ENCODE peak calls at places on chromosomes 11 and 22, in seven cellular contexts. E is AG09309, P is retinal pigment epithelial cell, Q is endothelial cell of umbilical vein, V is IMR-90, Y is BE2C, F is fibroblast of lung. W is an unnamed sample.

GRCh38 chr11:109619498-109619897 is 197.5 kb downstream of the C11orf87 start:
- DNase-seq in V (no peak), P (no peak), E (no peak), Q (no peak), F (no peak), Y (no peak), W (no peak)

GRCh38 chr11:80441821-80442220 is 1001.0 kb upstream of the TENM4 start:
- DNase-seq in F (peak), P (no peak), V (peak), E (no peak), Y (no peak), Q (peak), W (no peak)

GRCh38 chr22:27223317-27224177 is 566.2 kb downstream of the MIAT start:
- DNase-seq in Q (no peak), F (peak), P (no peak), E (peak), Y (no peak), V (peak), W (peak)

GRCh38 chr22:20647586-20648305 is 126.2 kb upstream of the SERPIND1 start:
- DNase-seq in F (no peak), P (no peak), Y (no peak), E (no peak), V (no peak), Q (no peak), W (no peak)

GRCh38 chr11:65576867-65577755 is 1.3 kb downstream of the EHBP1L1 start:
- DNase-seq in F (peak), E (no peak), Q (peak), Y (no peak), V (peak), P (no peak), W (peak)

GRCh38 chr11:59281177-59281576 is 68.5 kb upstream of the MPEG1 start:
- DNase-seq in Y (no peak), F (no peak), V (no peak), Q (no peak), E (no peak), P (no peak), W (no peak)

GRCh38 chr11:132464939-132465338 is 1067.4 kb downstream of the OPCML start:
- DNase-seq in F (no peak), P (no peak), V (no peak), E (no peak), Q (no peak), Y (no peak), W (no peak)

GRCh38 chr11:66020618-66021357 is 5.5 kb downstream of the CATSPER1 start:
- DNase-seq in P (no peak), E (no peak), F (peak), Y (peak), Q (peak), V (peak), W (peak)

GRCh38 chr11:106958506-106959248 is 59.6 kb downstream of the GUCY1A2 start:
- DNase-seq in E (no peak), V (no peak), Q (no peak), Y (no peak), P (no peak), F (peak), W (peak)

GRCh38 chr22:29742319-29742718 is 22.5 kb downstream of the CABP7 start:
- DNase-seq in Q (no peak), F (no peak), P (no peak), V (no peak), Y (no peak), E (no peak), W (no peak)

GRCh38 chr22:26763633-26764295 is 106.4 kb downstream of the MIAT start:
- DNase-seq in P (peak), E (peak), F (peak), Y (no peak), V (peak), Q (no peak), W (peak)

GRCh38 chr22:36194971-36195370 is 6.6 kb downstream of the APOL4 start:
- DNase-seq in Q (peak), F (peak), Y (peak), P (no peak), V (peak), E (peak), W (peak)

GRCh38 chr22:30531651-30532608 is 14.6 kb downstream of the SEC14L6 start:
- DNase-seq in P (no peak), F (no peak), V (no peak), Y (no peak), Q (no peak), E (no peak), W (no peak)

GRCh38 chr11:125626381-125626950 is 1.5 kb downstream of the CHEK1 start:
- DNase-seq in E (no peak), V (peak), Y (no peak), F (no peak), Q (peak), P (peak), W (no peak)

GRCh38 chr11:122491486-122491885 is 164.0 kb upstream of the UBASH3B start:
- DNase-seq in E (peak), Y (no peak), Q (peak), V (peak), F (peak), P (no peak), W (peak)

GRCh38 chr11:25734592-25735211 is 597.2 kb upstream of the ANO3 start:
- DNase-seq in V (peak), Q (no peak), E (no peak), F (peak), Y (no peak), P (no peak), W (peak)

GRCh38 chr11:128379587-128380279 is 207.6 kb downstream of the ETS1 start:
- DNase-seq in E (no peak), P (no peak), Q (no peak), F (no peak), V (no peak), Y (peak), W (no peak)

GRCh38 chr11:73275381-73275750 is 3.2 kb downstream of the P2RY6 start:
- DNase-seq in E (no peak), Y (no peak), Q (no peak), F (no peak), V (no peak), P (no peak), W (no peak)

GRCh38 chr11:124977006-124977405 is 23.0 kb downstream of the CCDC15 start:
- DNase-seq in E (no peak), V (no peak), Y (no peak), P (no peak), Q (peak), F (peak), W (peak)

GRCh38 chr22:24510694-24511625 is 15.8 kb downstream of the UPB1 start:
- DNase-seq in E (peak), Y (peak), V (peak), Q (no peak), P (no peak), F (peak), W (peak)

GRCh38 chr11:2769779-2770555 is 70.2 kb upstream of the KCNQ1OT1 start:
- DNase-seq in Q (no peak), V (no peak), P (no peak), F (no peak), E (no peak), Y (no peak), W (no peak)

GRCh38 chr11:3121931-3122774 is 43.0 kb downstream of the OSBPL5 start:
- DNase-seq in V (no peak), Y (peak), F (no peak), P (no peak), Q (no peak), E (no peak), W (no peak)

GRCh38 chr11:120168960-120169681 is 31.2 kb upstream of the TRIM29 start:
- DNase-seq in Y (peak), P (no peak), E (no peak), Q (peak), F (peak), V (peak), W (peak)

GRCh38 chr11:96332236-96332761 is 10.7 kb downstream of the MAML2 start:
- DNase-seq in Y (no peak), E (no peak), P (no peak), F (peak), V (no peak), Q (no peak), W (no peak)

GRCh38 chr11:5694642-5695041 is 5.1 kb downstream of the TRIM22 start:
- DNase-seq in F (no peak), V (no peak), E (no peak), Y (no peak), Q (no peak), P (no peak), W (no peak)

GRCh38 chr11:121514401-121514981 is 61.7 kb upstream of the SORL1-AS1 start:
- DNase-seq in F (no peak), P (no peak), V (no peak), Q (no peak), E (no peak), Y (no peak), W (no peak)

GRCh38 chr11:85316967-85317366 is 310.2 kb downstream of the DLG2 start:
- DNase-seq in Q (no peak), V (no peak), P (no peak), F (no peak), Y (no peak), E (no peak), W (no peak)

GRCh38 chr11:10701982-10702381 is 8.4 kb upstream of the IRAG1 start:
- DNase-seq in Q (no peak), E (no peak), Y (no peak), P (no peak), V (peak), F (no peak), W (peak)

GRCh38 chr11:104999716-105000115 is 23.3 kb downstream of the CASP5 start:
- DNase-seq in F (peak), P (no peak), Q (no peak), V (peak), Y (no peak), E (no peak), W (no peak)

GRCh38 chr11:104995001-104995408 is 26.6 kb upstream of the CASP4 start:
- DNase-seq in Q (no peak), P (no peak), Y (no peak), F (no peak), V (no peak), E (no peak), W (no peak)

GRCh38 chr11:105000797-105001196 is 22.2 kb downstream of the CASP5 start:
- DNase-seq in E (no peak), F (no peak), V (no peak), Q (peak), Y (no peak), P (no peak), W (no peak)

GRCh38 chr11:105000167-105000566 is 22.8 kb downstream of the CASP5 start:
- DNase-seq in V (no peak), Q (no peak), Y (peak), E (no peak), P (no peak), F (no peak), W (no peak)

GRCh38 chr11:104997288-104997687 is 25.7 kb downstream of the CASP5 start:
- DNase-seq in V (no peak), F (peak), Q (peak), Y (peak), P (no peak), E (no peak), W (peak)
- TF ChIP-seq CTCF in V (no peak), F (no peak), Q (no peak), Y (peak), P (no peak), E (peak), W (peak)

DNA sequence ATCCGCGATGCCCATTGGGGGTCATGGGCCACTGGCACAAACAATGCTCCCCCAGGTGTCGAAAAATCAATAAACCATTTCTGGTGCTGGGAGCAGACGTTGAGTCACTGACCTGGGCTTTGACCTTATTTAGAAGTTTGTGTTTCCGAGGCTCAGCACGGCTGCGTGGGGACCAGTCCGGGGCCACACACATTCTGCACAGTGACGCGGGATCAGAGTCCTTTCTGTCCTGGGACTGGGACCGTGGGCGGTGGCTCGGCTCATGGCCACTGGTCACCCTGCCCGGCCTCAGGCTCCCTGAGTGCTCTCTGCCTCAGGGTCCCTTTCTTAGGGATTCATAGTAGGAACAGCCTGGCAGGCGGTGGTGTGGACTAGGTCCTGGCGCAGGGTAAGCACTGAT is 1266.0 kb downstream of the BRD1 start:
- DNase-seq in P (no peak), F (no peak), Q (no peak), V (no peak), Y (no peak), E (no peak), W (no peak)
- TF ChIP-seq CTCF in P (no peak), F (no peak), Q (no peak), V (no peak), Y (no peak), E (no peak), W (no peak)

GRCh38 chr11:60767388-60767811 is 10.7 kb downstream of the MS4A15 start:
- DNase-seq in E (no peak), Q (peak), Y (peak), V (no peak), F (no peak), P (no peak), W (no peak)
- TF ChIP-seq CTCF in E (peak), Q (peak), Y (peak), V (peak), F (peak), P (peak), W (peak)

GRCh38 chr11:77633856-77634425 is 3.7 kb downstream of the CLNS1A start:
- DNase-seq in E (no peak), F (peak), Y (no peak), V (no peak), P (no peak), Q (no peak), W (peak)

GRCh38 chr11:77642228-77642627 is 4.6 kb upstream of the CLNS1A start:
- DNase-seq in V (no peak), Q (no peak), E (no peak), F (no peak), P (no peak), Y (no peak), W (no peak)

GRCh38 chr11:77634724-77635123 is 2.9 kb downstream of the CLNS1A start:
- DNase-seq in F (no peak), Y (no peak), Q (no peak), P (no peak), V (no peak), E (no peak), W (no peak)

GRCh38 chr11:77636738-77637344 is 753 bp downstream of the CLNS1A start:
- DNase-seq in P (no peak), Q (peak), V (no peak), E (no peak), Y (no peak), F (no peak), W (no peak)

DNA sequence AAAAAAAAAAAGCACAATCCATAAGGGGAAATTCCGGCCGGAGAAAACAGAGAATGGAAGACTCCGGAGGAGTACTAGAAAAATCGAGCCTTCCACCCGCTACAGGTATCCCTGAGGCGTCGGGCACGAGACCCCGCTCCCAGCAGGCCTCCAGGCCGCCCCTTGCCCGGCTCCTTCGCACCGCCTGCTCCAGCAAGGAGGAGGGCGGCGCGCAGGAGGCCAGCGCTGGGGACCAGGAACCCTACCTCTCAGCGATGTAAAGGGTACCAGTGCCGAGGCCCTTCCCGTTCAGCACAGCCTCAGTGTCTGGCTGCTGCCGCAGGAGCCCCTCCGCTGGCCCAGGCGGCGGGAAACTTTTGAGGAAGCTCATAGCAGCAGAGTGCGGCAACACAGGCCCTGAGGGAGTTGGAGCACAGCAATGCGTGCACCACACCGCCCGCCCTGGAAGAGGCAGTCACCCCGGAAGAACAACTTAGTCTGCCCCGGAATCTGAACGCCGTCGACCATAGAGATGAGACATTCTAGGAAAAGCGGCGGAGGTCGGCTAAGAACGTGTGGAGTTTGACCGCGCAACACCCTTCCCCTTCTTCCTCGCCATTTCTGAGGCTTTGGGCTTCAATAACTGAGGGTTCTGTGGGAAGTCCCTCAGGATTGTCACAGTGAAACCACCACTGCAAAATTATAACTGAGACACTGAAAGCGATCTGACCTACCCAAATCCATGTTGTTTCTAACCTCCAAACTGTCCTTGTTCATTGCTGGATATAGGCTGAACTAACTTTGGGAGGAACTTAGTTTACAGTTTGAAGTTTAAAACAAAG is at the start of gene CLNS1A:
- DNase-seq in V (peak), E (peak), Q (peak), F (peak), P (peak), Y (peak), W (peak)
- TF ChIP-seq CTCF in V (no peak), E (no peak), Q (no peak), F (no peak), P (no peak), Y (no peak), W (no peak)

GRCh38 chr11:1763796-1764661 is at the start of gene CTSD:
- DNase-seq in Q (peak), V (peak), E (no peak), F (peak), Y (peak), P (no peak), W (peak)
- TF ChIP-seq CTCF in Q (no peak), V (no peak), E (no peak), F (no peak), Y (no peak), P (no peak), W (peak)

GRCh38 chr22:18110194-18110943 is at the start of gene TUBA8:
- DNase-seq in V (peak), Y (peak), F (peak), Q (peak), P (no peak), E (no peak), W (peak)
- TF ChIP-seq CTCF in V (no peak), Y (no peak), F (no peak), Q (no peak), P (no peak), E (no peak), W (no peak)

DNA sequence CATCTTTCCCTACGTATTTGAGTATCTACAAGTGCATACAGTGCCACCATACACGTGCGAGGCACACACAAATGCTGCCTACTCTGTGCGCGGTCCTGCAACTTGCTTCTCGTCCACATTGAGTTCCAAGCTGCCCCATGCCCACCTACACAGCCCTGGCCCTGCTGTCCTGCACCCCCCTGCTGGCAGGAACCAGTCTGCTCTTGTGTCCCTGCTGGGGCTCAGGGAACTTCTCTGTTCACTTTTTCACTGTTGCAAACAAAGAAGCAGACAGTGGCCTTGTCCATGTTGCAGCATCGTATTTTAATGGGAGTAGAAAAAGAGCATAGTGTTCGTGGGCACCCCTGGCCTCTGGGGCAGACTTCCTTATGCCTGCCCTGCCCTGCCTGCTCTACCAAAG is 14.0 kb downstream of the CPT1A start:
- DNase-seq in F (no peak), Q (no peak), P (no peak), V (no peak), E (no peak), Y (no peak), W (no peak)
- TF ChIP-seq CTCF in F (no peak), Q (no peak), P (no peak), V (no peak), E (no peak), Y (no peak), W (no peak)

GRCh38 chr11:61141601-61142028 is 19.6 kb downstream of the VPS37C start:
- DNase-seq in V (no peak), F (no peak), Q (no peak), Y (peak), P (no peak), E (no peak), W (no peak)

GRCh38 chr11:61139391-61139790 is 21.8 kb downstream of the VPS37C start:
- DNase-seq in E (no peak), Q (no peak), V (no peak), F (no peak), Y (no peak), P (no peak), W (peak)

GRCh38 chr11:61142424-61142823 is 18.8 kb downstream of the VPS37C start:
- DNase-seq in P (no peak), F (no peak), Q (no peak), E (no peak), V (peak), Y (no peak), W (no peak)

GRCh38 chr11:61140416-61140815 is 20.8 kb downstream of the VPS37C start:
- DNase-seq in E (no peak), F (no peak), P (no peak), Y (no peak), Q (no peak), V (no peak), W (no peak)

GRCh38 chr11:61138940-61139339 is 22.3 kb downstream of the VPS37C start:
- DNase-seq in F (peak), Y (no peak), P (peak), Q (no peak), V (peak), E (peak), W (peak)
- TF ChIP-seq CTCF in F (no peak), Y (no peak), P (no peak), Q (no peak), V (no peak), E (no peak), W (no peak)

DNA sequence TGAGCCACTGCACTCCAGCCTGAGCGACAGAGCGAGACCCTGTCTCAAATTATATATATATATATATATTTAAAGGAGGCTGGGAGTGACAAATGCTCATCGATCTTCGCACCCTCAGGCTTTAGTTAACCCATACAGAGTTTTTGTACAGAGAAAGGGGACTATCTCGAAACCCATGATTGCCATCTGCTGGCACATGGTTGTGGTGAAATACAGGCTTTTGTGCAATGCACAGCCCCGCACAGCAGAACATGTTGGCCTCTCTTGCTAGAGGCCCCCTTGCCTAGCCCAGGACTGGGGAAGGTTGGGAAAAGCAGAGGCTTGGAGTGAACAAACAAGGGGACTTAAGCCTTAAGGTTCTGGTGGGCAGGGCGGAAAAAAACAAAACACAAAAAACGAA is 3.6 kb downstream of the MYBPC3 start:
- DNase-seq in Q (no peak), V (peak), E (no peak), P (no peak), Y (peak), F (peak), W (peak)
- TF ChIP-seq CTCF in Q (peak), V (peak), E (peak), P (peak), Y (peak), F (no peak), W (peak)

W was measured in fibroblast of the aortic adventitia.